ENCODE peak calls at places on chromosomes 2 and 18, in six cellular contexts. One of them, this sample, is unnamed.

GRCh38 chr2:17550907-17551306 is 10.4 kb downstream of the VSNL1 start:
- DNase-seq in progenitor cell of endocrine pancreas: no peak
- DNase-seq in activated CD4-positive, CD25-positive, alpha-beta regulatory T cell: no peak
- DNase-seq in Ammon's horn: no peak
- DNase-seq in midbrain: no peak
- DNase-seq in NCI-H2171 treated with DMSO at 0.1 percent for 48 hours: no peak
- DNase-seq in this sample: no peak

GRCh38 chr2:121689356-121689755 is 40.1 kb upstream of the CLASP1 start:
- DNase-seq in progenitor cell of endocrine pancreas: no peak
- DNase-seq in activated CD4-positive, CD25-positive, alpha-beta regulatory T cell: no peak
- DNase-seq in Ammon's horn: peak; percentile 63
- DNase-seq in midbrain: peak; percentile 4
- DNase-seq in NCI-H2171 treated with DMSO at 0.1 percent for 48 hours: peak; percentile 60
- DNase-seq in this sample: peak; percentile 29

GRCh38 chr2:3633982-3634630 is 23.9 kb upstream of the ALLC start:
- DNase-seq in progenitor cell of endocrine pancreas: no peak
- DNase-seq in activated CD4-positive, CD25-positive, alpha-beta regulatory T cell: no peak
- DNase-seq in Ammon's horn: no peak
- DNase-seq in midbrain: no peak
- DNase-seq in NCI-H2171 treated with DMSO at 0.1 percent for 48 hours: no peak
- DNase-seq in this sample: no peak

GRCh38 chr2:235605999-235606715 is 112.3 kb downstream of the AGAP1 start:
- DNase-seq in progenitor cell of endocrine pancreas: no peak
- DNase-seq in activated CD4-positive, CD25-positive, alpha-beta regulatory T cell: no peak
- DNase-seq in Ammon's horn: no peak
- DNase-seq in midbrain: peak; percentile 70
- DNase-seq in NCI-H2171 treated with DMSO at 0.1 percent for 48 hours: no peak
- DNase-seq in this sample: peak; percentile 81

GRCh38 chr18:57585846-57586242 is 658 bp downstream of the FECH start:
- DNase-seq in progenitor cell of endocrine pancreas: no peak
- DNase-seq in activated CD4-positive, CD25-positive, alpha-beta regulatory T cell: no peak
- DNase-seq in Ammon's horn: peak; percentile 18
- DNase-seq in midbrain: no peak
- DNase-seq in NCI-H2171 treated with DMSO at 0.1 percent for 48 hours: no peak
- DNase-seq in this sample: no peak

GRCh38 chr2:98909381-98910211 is 26.4 kb downstream of the CRACDL start:
- DNase-seq in progenitor cell of endocrine pancreas: peak; percentile 69
- DNase-seq in activated CD4-positive, CD25-positive, alpha-beta regulatory T cell: no peak
- DNase-seq in Ammon's horn: no peak
- DNase-seq in midbrain: no peak
- DNase-seq in NCI-H2171 treated with DMSO at 0.1 percent for 48 hours: peak; percentile 98
- DNase-seq in this sample: peak; percentile 83

GRCh38 chr18:50092250-50092780 is 102.6 kb downstream of the MYO5B start:
- DNase-seq in progenitor cell of endocrine pancreas: no peak
- DNase-seq in activated CD4-positive, CD25-positive, alpha-beta regulatory T cell: no peak
- DNase-seq in Ammon's horn: no peak
- DNase-seq in midbrain: no peak
- DNase-seq in NCI-H2171 treated with DMSO at 0.1 percent for 48 hours: no peak
- DNase-seq in this sample: no peak

GRCh38 chr2:28340312-28341202 is 52.1 kb upstream of the FOSL2 start:
- DNase-seq in progenitor cell of endocrine pancreas: no peak
- DNase-seq in activated CD4-positive, CD25-positive, alpha-beta regulatory T cell: no peak
- DNase-seq in Ammon's horn: no peak
- DNase-seq in midbrain: no peak
- DNase-seq in NCI-H2171 treated with DMSO at 0.1 percent for 48 hours: no peak
- DNase-seq in this sample: no peak

GRCh38 chr2:239111401-239112100 is 263.7 kb downstream of the TWIST2 start:
- DNase-seq in progenitor cell of endocrine pancreas: no peak
- DNase-seq in activated CD4-positive, CD25-positive, alpha-beta regulatory T cell: no peak
- DNase-seq in Ammon's horn: no peak
- DNase-seq in midbrain: no peak
- DNase-seq in NCI-H2171 treated with DMSO at 0.1 percent for 48 hours: no peak
- DNase-seq in this sample: no peak

GRCh38 chr2:158457826-158458616 is 1.3 kb downstream of the PKP4 start:
- DNase-seq in progenitor cell of endocrine pancreas: peak; percentile 89
- DNase-seq in activated CD4-positive, CD25-positive, alpha-beta regulatory T cell: peak; percentile 53
- DNase-seq in Ammon's horn: peak; percentile 69
- DNase-seq in midbrain: peak; percentile 72
- DNase-seq in NCI-H2171 treated with DMSO at 0.1 percent for 48 hours: peak; percentile 71
- DNase-seq in this sample: peak; percentile 79

GRCh38 chr2:168427451-168427850 is 28.6 kb upstream of the CERS6 start:
- DNase-seq in progenitor cell of endocrine pancreas: no peak
- DNase-seq in activated CD4-positive, CD25-positive, alpha-beta regulatory T cell: no peak
- DNase-seq in Ammon's horn: no peak
- DNase-seq in midbrain: no peak
- DNase-seq in NCI-H2171 treated with DMSO at 0.1 percent for 48 hours: no peak
- DNase-seq in this sample: peak; percentile 71